ENCODE peak calls at places on chromosome 14, in nine cellular contexts. One of them, this sample, is unnamed.

GRCh38 chr14:62308927-62309326 is 546.7 kb downstream of the SNAPC1 start:
- DNase-seq in A549: no peak
- DNase-seq in transverse colon: no peak
- DNase-seq in stomach: no peak
- DNase-seq in HepG2: no peak
- DNase-seq in sigmoid colon: no peak
- DNase-seq in K562: no peak
- DNase-seq in ovary: no peak
- DNase-seq in tibial nerve: no peak
- DNase-seq in this sample: no peak

GRCh38 chr14:85273099-85273677 is 256.8 kb upstream of the FLRT2 start:
- DNase-seq in A549: no peak
- DNase-seq in transverse colon: no peak
- DNase-seq in stomach: no peak
- DNase-seq in HepG2: no peak
- DNase-seq in sigmoid colon: no peak
- DNase-seq in K562: no peak
- DNase-seq in ovary: no peak
- DNase-seq in tibial nerve: no peak
- DNase-seq in this sample: no peak

GRCh38 chr14:22664261-22664660 is 20.1 kb upstream of the OR6J1 start:
- DNase-seq in A549: peak; percentile 57
- DNase-seq in transverse colon: no peak
- DNase-seq in stomach: no peak
- DNase-seq in HepG2: peak; percentile 58
- DNase-seq in sigmoid colon: no peak
- DNase-seq in K562: no peak
- DNase-seq in ovary: no peak
- DNase-seq in tibial nerve: no peak
- DNase-seq in this sample: no peak

GRCh38 chr14:77965919-77966435 is 166.1 kb downstream of the ADCK1 start:
- DNase-seq in A549: peak; percentile 42
- DNase-seq in transverse colon: no peak
- DNase-seq in stomach: peak; percentile 54
- DNase-seq in HepG2: peak; percentile 27
- DNase-seq in sigmoid colon: no peak
- DNase-seq in K562: peak; percentile 22
- DNase-seq in ovary: peak; percentile 40
- DNase-seq in tibial nerve: no peak
- DNase-seq in this sample: no peak

GRCh38 chr14:96852823-96853422 is 55.7 kb downstream of the VRK1 start:
- DNase-seq in A549: peak; percentile 56
- DNase-seq in transverse colon: no peak
- DNase-seq in stomach: no peak
- DNase-seq in HepG2: peak; percentile 18
- DNase-seq in sigmoid colon: no peak
- DNase-seq in K562: peak; percentile 13
- DNase-seq in ovary: no peak
- DNase-seq in tibial nerve: no peak
- DNase-seq in this sample: no peak

GRCh38 chr14:50347521-50347920 is 35.4 kb downstream of the DMAC2L start:
- DNase-seq in A549: peak; percentile 42
- DNase-seq in transverse colon: no peak
- DNase-seq in stomach: no peak
- DNase-seq in HepG2: no peak
- DNase-seq in sigmoid colon: no peak
- DNase-seq in K562: peak; percentile 59
- DNase-seq in ovary: no peak
- DNase-seq in tibial nerve: no peak
- DNase-seq in this sample: no peak

GRCh38 chr14:76346391-76347160 is 29.4 kb upstream of the ESRRB start:
- DNase-seq in A549: no peak
- DNase-seq in transverse colon: no peak
- DNase-seq in stomach: no peak
- DNase-seq in HepG2: peak; percentile 19
- DNase-seq in sigmoid colon: no peak
- DNase-seq in K562: no peak
- DNase-seq in ovary: no peak
- DNase-seq in tibial nerve: no peak
- DNase-seq in this sample: no peak

GRCh38 chr14:68978550-68978911 is 571 bp downstream of the ACTN1 start:
- DNase-seq in A549: no peak
- DNase-seq in transverse colon: peak; percentile 66
- DNase-seq in stomach: peak; percentile 76
- DNase-seq in HepG2: no peak
- DNase-seq in sigmoid colon: peak; percentile 88
- DNase-seq in K562: peak; percentile 76
- DNase-seq in ovary: peak; percentile 83
- DNase-seq in tibial nerve: peak; percentile 34
- DNase-seq in this sample: peak; percentile 86

GRCh38 chr14:105442834-105443233 is 23.2 kb downstream of the MTA1 start:
- DNase-seq in A549: no peak
- DNase-seq in transverse colon: no peak
- DNase-seq in stomach: no peak
- DNase-seq in HepG2: no peak
- DNase-seq in sigmoid colon: no peak
- DNase-seq in K562: no peak
- DNase-seq in ovary: no peak
- DNase-seq in tibial nerve: no peak
- DNase-seq in this sample: no peak

GRCh38 chr14:51398898-51399297 is 158.9 kb downstream of the TMX1 start:
- DNase-seq in A549: peak; percentile 91
- DNase-seq in transverse colon: no peak
- DNase-seq in stomach: no peak
- DNase-seq in HepG2: no peak
- DNase-seq in sigmoid colon: no peak
- DNase-seq in K562: no peak
- DNase-seq in ovary: no peak
- DNase-seq in tibial nerve: no peak
- DNase-seq in this sample: no peak

GRCh38 chr14:52080817-52081755 is 12.2 kb upstream of the NID2 start:
- DNase-seq in A549: peak; percentile 39
- DNase-seq in transverse colon: no peak
- DNase-seq in stomach: no peak
- DNase-seq in HepG2: peak; percentile 23
- DNase-seq in sigmoid colon: no peak
- DNase-seq in K562: no peak
- DNase-seq in ovary: no peak
- DNase-seq in tibial nerve: no peak
- DNase-seq in this sample: no peak

GRCh38 chr14:25381498-25381897 is 331.6 kb upstream of the STXBP6 start:
- DNase-seq in A549: peak; percentile 12
- DNase-seq in transverse colon: no peak
- DNase-seq in stomach: no peak
- DNase-seq in HepG2: peak; percentile 41
- DNase-seq in sigmoid colon: no peak
- DNase-seq in K562: no peak
- DNase-seq in ovary: no peak
- DNase-seq in tibial nerve: no peak
- DNase-seq in this sample: no peak

GRCh38 chr14:85565862-85566296 is 35.9 kb downstream of the FLRT2 start:
- DNase-seq in A549: no peak
- DNase-seq in transverse colon: no peak
- DNase-seq in stomach: no peak
- DNase-seq in HepG2: no peak
- DNase-seq in sigmoid colon: no peak
- DNase-seq in K562: no peak
- DNase-seq in ovary: no peak
- DNase-seq in tibial nerve: no peak
- DNase-seq in this sample: no peak

GRCh38 chr14:75825147-75825592 is 156.6 kb downstream of the TGFB3 start:
- DNase-seq in A549: no peak
- DNase-seq in transverse colon: no peak
- DNase-seq in stomach: no peak
- DNase-seq in HepG2: peak; percentile 15
- DNase-seq in sigmoid colon: no peak
- DNase-seq in K562: no peak
- DNase-seq in ovary: no peak
- DNase-seq in tibial nerve: no peak
- DNase-seq in this sample: no peak

GRCh38 chr14:89417469-89418225 is 614 bp upstream of the FOXN3 start:
- DNase-seq in A549: peak; percentile 77
- DNase-seq in transverse colon: peak; percentile 60
- DNase-seq in stomach: peak; percentile 60
- DNase-seq in HepG2: peak; percentile 74
- DNase-seq in sigmoid colon: peak; percentile 81
- DNase-seq in K562: no peak
- DNase-seq in ovary: peak; percentile 70
- DNase-seq in tibial nerve: no peak
- DNase-seq in this sample: peak; percentile 83

GRCh38 chr14:65709576-65709975 is 297.0 kb downstream of the FUT8 start:
- DNase-seq in A549: no peak
- DNase-seq in transverse colon: no peak
- DNase-seq in stomach: peak; percentile 42
- DNase-seq in HepG2: no peak
- DNase-seq in sigmoid colon: no peak
- DNase-seq in K562: no peak
- DNase-seq in ovary: no peak
- DNase-seq in tibial nerve: no peak
- DNase-seq in this sample: no peak

GRCh38 chr14:24565766-24566165 is 10.3 kb downstream of the CTSG start:
- DNase-seq in A549: no peak
- DNase-seq in transverse colon: no peak
- DNase-seq in stomach: no peak
- DNase-seq in HepG2: no peak
- DNase-seq in sigmoid colon: no peak
- DNase-seq in K562: no peak
- DNase-seq in ovary: no peak
- DNase-seq in tibial nerve: no peak
- DNase-seq in this sample: no peak

GRCh38 chr14:102471921-102472814 is 37.4 kb downstream of the ANKRD9 start:
- DNase-seq in A549: no peak
- DNase-seq in transverse colon: no peak
- DNase-seq in stomach: no peak
- DNase-seq in HepG2: no peak
- DNase-seq in sigmoid colon: no peak
- DNase-seq in K562: no peak
- DNase-seq in ovary: no peak
- DNase-seq in tibial nerve: no peak
- DNase-seq in this sample: no peak

GRCh38 chr14:95903616-95904107 is 27.0 kb downstream of the TUNAR start:
- DNase-seq in A549: no peak
- DNase-seq in transverse colon: no peak
- DNase-seq in stomach: no peak
- DNase-seq in HepG2: no peak
- DNase-seq in sigmoid colon: no peak
- DNase-seq in K562: no peak
- DNase-seq in ovary: no peak
- DNase-seq in tibial nerve: no peak
- DNase-seq in this sample: no peak

GRCh38 chr14:99884834-99885648 is 91.8 kb downstream of the EML1 start:
- DNase-seq in A549: peak; percentile 69
- DNase-seq in transverse colon: no peak
- DNase-seq in stomach: no peak
- DNase-seq in HepG2: peak; percentile 52
- DNase-seq in sigmoid colon: peak; percentile 70
- DNase-seq in K562: peak; percentile 33
- DNase-seq in ovary: no peak
- DNase-seq in tibial nerve: no peak
- DNase-seq in this sample: no peak

DNA sequence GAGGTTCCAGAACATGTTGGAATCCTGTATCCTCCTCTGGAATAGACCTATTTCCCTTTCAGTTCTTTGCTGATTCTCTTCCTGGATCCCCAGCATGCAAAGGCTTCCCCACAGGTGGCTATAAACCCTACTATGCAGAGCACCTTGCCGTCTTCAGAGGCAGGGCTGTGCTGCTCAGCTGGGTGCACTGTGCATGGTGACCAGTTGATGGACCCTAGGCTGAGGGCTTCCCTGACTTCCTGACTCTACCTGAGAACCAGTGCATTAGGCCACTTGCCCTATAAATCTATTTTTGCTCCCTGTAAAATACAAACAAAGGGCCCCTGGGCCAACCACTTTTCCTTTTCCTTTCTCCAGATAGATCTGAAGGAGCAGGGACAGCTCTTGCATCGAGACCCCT is 14.1 kb downstream of the ZNF219 start:
- DNase-seq in A549: no peak
- DNase-seq in transverse colon: no peak
- DNase-seq in stomach: no peak
- DNase-seq in HepG2: no peak
- DNase-seq in sigmoid colon: no peak
- DNase-seq in K562: no peak
- DNase-seq in ovary: no peak
- DNase-seq in tibial nerve: no peak
- DNase-seq in this sample: no peak
- H3K4me1 ChIP-seq in A549: peaks cover 17% of the 10 kb centered on the region
- H3K4me1 ChIP-seq in transverse colon: peaks cover 31% of the 10 kb centered on the region
- H3K4me1 ChIP-seq in stomach: peaks cover 23% of the 10 kb centered on the region
- H3K4me1 ChIP-seq in HepG2: peaks cover 22% of the 10 kb centered on the region
- H3K4me1 ChIP-seq in sigmoid colon: peaks cover 21% of the 10 kb centered on the region
- H3K4me1 ChIP-seq in K562: peaks cover 4% of the 10 kb centered on the region
- H3K4me1 ChIP-seq in ovary: no peaks in the 10 kb centered on the region
- H3K4me1 ChIP-seq in tibial nerve: peaks cover 14% of the 10 kb centered on the region
- H3K4me1 ChIP-seq in this sample: peaks cover 17% of the 10 kb centered on the region

GRCh38 chr14:59126714-59127436 is 61.6 kb upstream of the DAAM1 start:
- DNase-seq in A549: peak; percentile 68
- DNase-seq in transverse colon: no peak
- DNase-seq in stomach: no peak
- DNase-seq in HepG2: peak; percentile 61
- DNase-seq in sigmoid colon: no peak
- DNase-seq in K562: peak; percentile 36
- DNase-seq in ovary: peak; percentile 25
- DNase-seq in tibial nerve: no peak
- DNase-seq in this sample: no peak
- TF ChIP-seq EP300 in A549: no peak
- TF ChIP-seq EP300 in transverse colon: no peak
- TF ChIP-seq EP300 in stomach: no peak
- TF ChIP-seq EP300 in HepG2: no peak
- TF ChIP-seq EP300 in sigmoid colon: no peak
- TF ChIP-seq EP300 in K562: no peak
- TF ChIP-seq EP300 in ovary: no peak
- TF ChIP-seq EP300 in tibial nerve: no peak
- TF ChIP-seq EP300 in this sample: no peak

GRCh38 chr14:103613517-103613916 is 15.5 kb upstream of the KLC1 start:
- DNase-seq in A549: no peak
- DNase-seq in transverse colon: peak; percentile 14
- DNase-seq in stomach: no peak
- DNase-seq in HepG2: peak; percentile 54
- DNase-seq in sigmoid colon: no peak
- DNase-seq in K562: no peak
- DNase-seq in ovary: no peak
- DNase-seq in tibial nerve: no peak
- DNase-seq in this sample: no peak
- TF ChIP-seq CTCF in A549: peak; percentile 25
- TF ChIP-seq CTCF in transverse colon: peak; percentile 38
- TF ChIP-seq CTCF in stomach: no peak
- TF ChIP-seq CTCF in HepG2: peak; percentile 59
- TF ChIP-seq CTCF in sigmoid colon: no peak
- TF ChIP-seq CTCF in K562: no peak
- TF ChIP-seq CTCF in ovary: no peak
- TF ChIP-seq CTCF in tibial nerve: no peak
- TF ChIP-seq CTCF in this sample: no peak

DNA sequence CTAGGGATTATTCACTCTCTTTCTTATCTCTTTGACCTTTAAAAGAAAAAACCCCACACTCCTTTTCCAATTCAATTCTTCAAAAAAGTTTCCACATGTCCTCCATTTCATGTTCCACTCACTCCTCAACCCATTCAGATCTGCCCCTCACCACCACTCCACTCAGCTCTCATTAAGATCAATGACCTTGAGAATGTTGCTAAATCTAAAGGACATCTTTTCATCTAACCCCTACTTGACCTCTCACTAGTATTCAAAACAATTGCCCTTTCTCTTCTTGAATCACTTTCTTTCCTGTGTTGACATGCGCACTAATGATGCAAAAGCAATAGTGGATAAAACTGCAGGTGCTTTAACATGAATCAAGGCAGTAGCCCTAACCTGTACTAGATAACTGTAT is 9.9 kb downstream of the HECTD1 start:
- DNase-seq in A549: no peak
- DNase-seq in transverse colon: no peak
- DNase-seq in stomach: no peak
- DNase-seq in HepG2: peak; percentile 62
- DNase-seq in sigmoid colon: no peak
- DNase-seq in K562: no peak
- DNase-seq in ovary: no peak
- DNase-seq in tibial nerve: no peak
- DNase-seq in this sample: no peak
- H3K4me1 ChIP-seq in A549: peaks cover 65% of the 10 kb centered on the region
- H3K4me1 ChIP-seq in transverse colon: peaks cover 33% of the 10 kb centered on the region
- H3K4me1 ChIP-seq in stomach: peaks cover 71% of the 10 kb centered on the region
- H3K4me1 ChIP-seq in HepG2: peaks cover 80% of the 10 kb centered on the region
- H3K4me1 ChIP-seq in sigmoid colon: peaks cover 69% of the 10 kb centered on the region
- H3K4me1 ChIP-seq in K562: peaks cover 6% of the 10 kb centered on the region
- H3K4me1 ChIP-seq in ovary: peaks cover 7% of the 10 kb centered on the region
- H3K4me1 ChIP-seq in tibial nerve: peaks cover 69% of the 10 kb centered on the region
- H3K4me1 ChIP-seq in this sample: peaks cover 10% of the 10 kb centered on the region